ENCODE peak calls at places on chromosomes 4 and X, in nine cellular contexts. T, K, C, O, V, L, S, B and I are unnamed samples.

GRCh38 chr4:73315091-73315490 is 56.5 kb upstream of the ANKRD17 start:
- DNase-seq in T (no peak), K (no peak), C (peak; percentile 8), O (no peak), V (no peak), L (no peak), S (peak; percentile 80), B (peak; percentile 56), I (no peak)

GRCh38 chr4:13481569-13481968 is 2.6 kb downstream of the RAB28 start:
- DNase-seq in T (no peak), K (no peak), C (peak; percentile 58), O (no peak), V (peak; percentile 32), L (no peak), S (peak; percentile 70), B (peak; percentile 54), I (no peak)

GRCh38 chrX:135191838-135192237 is 20.6 kb upstream of the CT55 start:
- DNase-seq in T (no peak), K (no peak), C (no peak), O (no peak), V (no peak), L (no peak), S (no peak), B (no peak), I (no peak)

GRCh38 chr4:95963456-95963855 is 123.6 kb downstream of the PDHA2 start:
- DNase-seq in T (no peak), K (no peak), C (peak; percentile 83), O (no peak), V (no peak), L (no peak), S (no peak), B (no peak), I (no peak)

GRCh38 chr4:139018971-139019758 is 3.6 kb downstream of the NOCT start:
- DNase-seq in T (no peak), K (no peak), C (no peak), O (no peak), V (no peak), L (no peak), S (peak; percentile 66), B (peak; percentile 67), I (no peak)

GRCh38 chr4:55635282-55635681 is 816 bp downstream of the NMU start:
- DNase-seq in T (no peak), K (no peak), C (no peak), O (no peak), V (peak; percentile 39), L (no peak), S (no peak), B (no peak), I (no peak)

GRCh38 chr4:176902710-176903323 is 110.1 kb upstream of the VEGFC start:
- DNase-seq in T (no peak), K (no peak), C (peak; percentile 90), O (peak; percentile 91), V (no peak), L (no peak), S (peak; percentile 92), B (peak; percentile 94), I (no peak)

GRCh38 chr4:40190880-40191815 is 5.7 kb upstream of the RHOH start:
- DNase-seq in T (peak; percentile 84), K (peak; percentile 42), C (no peak), O (peak; percentile 57), V (no peak), L (no peak), S (no peak), B (no peak), I (peak; percentile 72)

GRCh38 chrX:49754238-49754857 is 58.6 kb upstream of the PAGE1 start:
- DNase-seq in T (peak; percentile 45), K (peak; percentile 47), C (peak; percentile 3), O (peak; percentile 28), V (peak; percentile 72), L (peak; percentile 10), S (peak; percentile 60), B (peak; percentile 0), I (peak; percentile 15)

GRCh38 chr4:101035522-101035921 is 311.8 kb downstream of the PPP3CA start:
- DNase-seq in T (no peak), K (no peak), C (no peak), O (no peak), V (no peak), L (no peak), S (no peak), B (no peak), I (no peak)

GRCh38 chr4:7747556-7747955 is 192.1 kb downstream of the AFAP1 start:
- DNase-seq in T (no peak), K (no peak), C (no peak), O (no peak), V (no peak), L (no peak), S (no peak), B (no peak), I (no peak)

GRCh38 chrX:39859991-39860861 is 237.5 kb downstream of the BCOR start:
- DNase-seq in T (peak; percentile 79), K (no peak), C (peak; percentile 57), O (peak; percentile 80), V (peak; percentile 70), L (peak; percentile 27), S (peak; percentile 65), B (peak; percentile 91), I (no peak)

GRCh38 chr4:145815626-145816025 is 123.0 kb downstream of the ZNF827 start:
- DNase-seq in T (no peak), K (no peak), C (no peak), O (no peak), V (no peak), L (no peak), S (peak; percentile 76), B (peak; percentile 61), I (no peak)

GRCh38 chr4:71217688-71218087 is 121.1 kb upstream of the SLC4A4 start:
- DNase-seq in T (no peak), K (no peak), C (no peak), O (no peak), V (no peak), L (no peak), S (no peak), B (no peak), I (no peak)

GRCh38 chrX:118652717-118653116 is 74.7 kb upstream of the IL13RA1 start:
- DNase-seq in T (no peak), K (no peak), C (no peak), O (no peak), V (no peak), L (no peak), S (peak; percentile 70), B (no peak), I (peak; percentile 74)

GRCh38 chrX:46254623-46255022 is 290.6 kb downstream of the ZNF674 start:
- DNase-seq in T (no peak), K (no peak), C (no peak), O (no peak), V (no peak), L (no peak), S (no peak), B (no peak), I (no peak)

GRCh38 chrX:46255066-46255465 is 290.2 kb downstream of the ZNF674 start:
- DNase-seq in T (no peak), K (no peak), C (no peak), O (no peak), V (no peak), L (no peak), S (peak; percentile 16), B (no peak), I (no peak)

GRCh38 chrX:46250151-46250550 is 295.1 kb downstream of the ZNF674 start:
- DNase-seq in T (no peak), K (no peak), C (no peak), O (no peak), V (no peak), L (no peak), S (no peak), B (no peak), I (no peak)

GRCh38 chrX:46247456-46247855 is 297.8 kb downstream of the ZNF674 start:
- DNase-seq in T (no peak), K (no peak), C (no peak), O (no peak), V (no peak), L (no peak), S (no peak), B (no peak), I (no peak)

DNA sequence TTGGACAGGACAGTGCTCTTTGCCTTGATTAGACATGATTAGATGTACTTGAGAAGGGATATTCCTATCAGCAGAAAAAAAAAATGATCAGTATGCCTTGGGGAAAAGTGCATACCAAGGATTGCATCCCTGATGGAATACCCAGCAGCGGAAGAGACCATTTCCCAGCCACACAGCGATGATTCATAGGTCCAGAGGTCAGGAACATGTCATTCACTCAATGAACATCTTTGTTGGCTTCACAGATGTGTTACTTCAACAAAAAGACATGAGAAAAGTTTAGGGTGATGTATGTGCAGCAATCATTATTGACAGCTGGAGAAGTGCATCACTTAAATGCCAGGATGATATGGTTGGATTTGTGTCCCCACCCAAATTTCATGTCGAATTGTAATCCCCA is 293.5 kb downstream of the ZNF674 start:
- DNase-seq in T (no peak), K (no peak), C (peak; percentile 66), O (no peak), V (no peak), L (no peak), S (peak; percentile 10), B (peak; percentile 51), I (no peak)
- TF ChIP-seq EZH2 in T (no peak), K (no peak), C (no peak), O (no peak), V (no peak), L (no peak), S (no peak), B (no peak), I (no peak)

GRCh38 chr4:19958849-19959248 is 292.9 kb upstream of the SLIT2 start:
- DNase-seq in T (no peak), K (no peak), C (no peak), O (no peak), V (no peak), L (no peak), S (no peak), B (no peak), I (no peak)

GRCh38 chr4:19961092-19961491 is 290.6 kb upstream of the SLIT2 start:
- DNase-seq in T (no peak), K (no peak), C (no peak), O (no peak), V (no peak), L (no peak), S (peak; percentile 58), B (peak; percentile 87), I (no peak)
- H3K9me3 ChIP-seq in T (peaks cover 3% of the 10 kb centered on the region), K (no peaks in the 10 kb centered on the region), C (no peaks in the 10 kb centered on the region), O (no peaks in the 10 kb centered on the region), V (no peaks in the 10 kb centered on the region), L (no peaks in the 10 kb centered on the region), S (no peaks in the 10 kb centered on the region), B (no peaks in the 10 kb centered on the region), I (no peaks in the 10 kb centered on the region)

GRCh38 chr4:77037736-77038135 is 38.1 kb downstream of the CCNI start:
- DNase-seq in T (no peak), K (no peak), C (no peak), O (no peak), V (no peak), L (no peak), S (no peak), B (peak; percentile 46), I (no peak)
- H3K27ac ChIP-seq in T (no peak overlapping the region), K (no peak overlapping the region), C (no peak overlapping the region), O (no peak overlapping the region), V (no peak overlapping the region), L (no peak overlapping the region), S (peak overlapping the region; percentile 84), B (no peak overlapping the region), I (no peak overlapping the region)

GRCh38 chr4:10457255-10457801 is at the start of gene ZNF518B:
- DNase-seq in T (peak; percentile 59), K (peak; percentile 85), C (peak; percentile 55), O (peak; percentile 80), V (peak; percentile 87), L (peak; percentile 29), S (peak; percentile 83), B (peak; percentile 31), I (peak; percentile 58)
- TF ChIP-seq EZH2 in T (no peak), K (no peak), C (peak; percentile 34), O (no peak), V (peak; percentile 23), L (no peak), S (no peak), B (no peak), I (no peak)